ENCODE peak calls at places on chromosome 21, in four cellular contexts. N, G, Y and J are unnamed samples.

GRCh38 chr21:36909901-36910561 is 56.4 kb downstream of the HLCS start:
- DNase-seq in N (no peak), G (peak; percentile 21), Y (no peak), J (no peak)

GRCh38 chr21:39388038-39388810 is 39.3 kb upstream of the HMGN1 start:
- DNase-seq in N (no peak), G (peak; percentile 67), Y (peak; percentile 98), J (peak; percentile 93)

GRCh38 chr21:33127154-33127893 is 57.4 kb downstream of the OLIG1 start:
- DNase-seq in N (peak; percentile 19), G (peak; percentile 56), Y (peak; percentile 82), J (peak; percentile 77)

GRCh38 chr21:27480841-27481261 is 514.0 kb upstream of the ADAMTS5 start:
- DNase-seq in N (no peak), G (no peak), Y (no peak), J (no peak)

GRCh38 chr21:35827004-35827403 is 233.3 kb downstream of the SETD4 start:
- DNase-seq in N (no peak), G (no peak), Y (no peak), J (no peak)

GRCh38 chr21:22456241-22456640 is 1458.0 kb downstream of the NCAM2 start:
- DNase-seq in N (no peak), G (no peak), Y (no peak), J (no peak)

GRCh38 chr21:37220981-37221664 is 46.0 kb downstream of the VPS26C start:
- DNase-seq in N (peak; percentile 86), G (peak; percentile 93), Y (peak; percentile 88), J (peak; percentile 92)

GRCh38 chr21:38311765-38312164 is 55.0 kb downstream of the KCNJ15 start:
- DNase-seq in N (no peak), G (no peak), Y (no peak), J (no peak)

GRCh38 chr21:27425574-27425973 is 458.7 kb upstream of the ADAMTS5 start:
- DNase-seq in N (no peak), G (no peak), Y (no peak), J (no peak)

GRCh38 chr21:14771587-14771986 is 225.5 kb upstream of the SAMSN1 start:
- DNase-seq in N (no peak), G (no peak), Y (no peak), J (no peak)

GRCh38 chr21:29052224-29052623 is 21.2 kb downstream of the CCT8 start:
- DNase-seq in N (no peak), G (no peak), Y (no peak), J (no peak)

GRCh38 chr21:25700741-25701140 is 34.0 kb downstream of the ATP5PF start:
- DNase-seq in N (no peak), G (no peak), Y (no peak), J (no peak)

GRCh38 chr21:27058673-27059365 is 91.9 kb upstream of the ADAMTS5 start:
- DNase-seq in N (no peak), G (no peak), Y (no peak), J (no peak)

GRCh38 chr21:33668180-33668579 is 25.9 kb downstream of the ITSN1 start:
- DNase-seq in N (no peak), G (no peak), Y (no peak), J (no peak)

GRCh38 chr21:22758478-22758877 is 1760.3 kb downstream of the NCAM2 start:
- DNase-seq in N (no peak), G (no peak), Y (no peak), J (no peak)

GRCh38 chr21:14991957-14992356 is 72.8 kb downstream of the NRIP1 start:
- DNase-seq in N (no peak), G (no peak), Y (no peak), J (no peak)

GRCh38 chr21:36337099-36337509 is 17.1 kb downstream of the MORC3 start:
- DNase-seq in N (no peak), G (no peak), Y (no peak), J (no peak)

GRCh38 chr21:39666681-39667315 is 54.1 kb downstream of the B3GALT5 start:
- DNase-seq in N (no peak), G (no peak), Y (no peak), J (no peak)

GRCh38 chr21:16004121-16004520 is 274.3 kb downstream of the USP25 start:
- DNase-seq in N (no peak), G (no peak), Y (no peak), J (no peak)

GRCh38 chr21:26835027-26835713 is 10.0 kb downstream of the ADAMTS1 start:
- DNase-seq in N (no peak), G (no peak), Y (no peak), J (no peak)

GRCh38 chr21:38323721-38324591 is 67.2 kb downstream of the KCNJ15 start:
- DNase-seq in N (no peak), G (no peak), Y (no peak), J (no peak)

GRCh38 chr21:32819702-32820101 is 48.1 kb upstream of the PAXBP1 start:
- DNase-seq in N (no peak), G (no peak), Y (no peak), J (no peak)

GRCh38 chr21:37917612-37918011 is 1.4 kb upstream of the KCNJ6 start:
- DNase-seq in N (no peak), G (no peak), Y (no peak), J (no peak)

GRCh38 chr21:35599164-35599563 is 461.2 kb downstream of the SETD4 start:
- DNase-seq in N (no peak), G (no peak), Y (no peak), J (no peak)

GRCh38 chr21:15472641-15473040 is 257.1 kb upstream of the USP25 start:
- DNase-seq in N (no peak), G (no peak), Y (no peak), J (no peak)

GRCh38 chr21:34983680-34984086 is 65.4 kb downstream of the RUNX1 start:
- DNase-seq in N (no peak), G (no peak), Y (no peak), J (peak; percentile 45)

GRCh38 chr21:35204850-35205564 is 155.9 kb upstream of the RUNX1 start:
- DNase-seq in N (no peak), G (no peak), Y (no peak), J (peak; percentile 69)

GRCh38 chr21:18663663-18664062 is 260.1 kb upstream of the TMPRSS15 start:
- DNase-seq in N (no peak), G (no peak), Y (no peak), J (no peak)

GRCh38 chr21:35953570-35953969 is 106.8 kb downstream of the SETD4 start:
- DNase-seq in N (no peak), G (peak; percentile 95), Y (no peak), J (no peak)

GRCh38 chr21:34722684-34723300 is 54.0 kb downstream of the CLIC6 start:
- DNase-seq in N (no peak), G (no peak), Y (peak; percentile 76), J (peak; percentile 46)

GRCh38 chr21:31308584-31308983 is 35.5 kb downstream of the TIAM1 start:
- DNase-seq in N (no peak), G (no peak), Y (no peak), J (no peak)
- TF ChIP-seq NR2C2 in N (no peak), G (no peak), Y (no peak), J (no peak)

GRCh38 chr21:43268804-43269186 is 100.0 kb downstream of the CRYAA start:
- DNase-seq in N (no peak), G (no peak), Y (no peak), J (no peak)
- TF ChIP-seq CTCF in N (peak; percentile 13), G (no peak), Y (no peak), J (peak; percentile 3)

GRCh38 chr21:44758141-44758561 is 43.5 kb downstream of the UBE2G2 start:
- DNase-seq in N (no peak), G (no peak), Y (peak; percentile 3), J (no peak)

GRCh38 chr21:44757731-44758130 is 43.9 kb downstream of the UBE2G2 start:
- DNase-seq in N (no peak), G (no peak), Y (peak; percentile 5), J (no peak)

GRCh38 chr21:44760376-44760775 is 41.2 kb downstream of the UBE2G2 start:
- DNase-seq in N (no peak), G (no peak), Y (no peak), J (no peak)

GRCh38 chr21:44759628-44760285 is 41.9 kb downstream of the UBE2G2 start:
- DNase-seq in N (no peak), G (no peak), Y (no peak), J (no peak)

DNA sequence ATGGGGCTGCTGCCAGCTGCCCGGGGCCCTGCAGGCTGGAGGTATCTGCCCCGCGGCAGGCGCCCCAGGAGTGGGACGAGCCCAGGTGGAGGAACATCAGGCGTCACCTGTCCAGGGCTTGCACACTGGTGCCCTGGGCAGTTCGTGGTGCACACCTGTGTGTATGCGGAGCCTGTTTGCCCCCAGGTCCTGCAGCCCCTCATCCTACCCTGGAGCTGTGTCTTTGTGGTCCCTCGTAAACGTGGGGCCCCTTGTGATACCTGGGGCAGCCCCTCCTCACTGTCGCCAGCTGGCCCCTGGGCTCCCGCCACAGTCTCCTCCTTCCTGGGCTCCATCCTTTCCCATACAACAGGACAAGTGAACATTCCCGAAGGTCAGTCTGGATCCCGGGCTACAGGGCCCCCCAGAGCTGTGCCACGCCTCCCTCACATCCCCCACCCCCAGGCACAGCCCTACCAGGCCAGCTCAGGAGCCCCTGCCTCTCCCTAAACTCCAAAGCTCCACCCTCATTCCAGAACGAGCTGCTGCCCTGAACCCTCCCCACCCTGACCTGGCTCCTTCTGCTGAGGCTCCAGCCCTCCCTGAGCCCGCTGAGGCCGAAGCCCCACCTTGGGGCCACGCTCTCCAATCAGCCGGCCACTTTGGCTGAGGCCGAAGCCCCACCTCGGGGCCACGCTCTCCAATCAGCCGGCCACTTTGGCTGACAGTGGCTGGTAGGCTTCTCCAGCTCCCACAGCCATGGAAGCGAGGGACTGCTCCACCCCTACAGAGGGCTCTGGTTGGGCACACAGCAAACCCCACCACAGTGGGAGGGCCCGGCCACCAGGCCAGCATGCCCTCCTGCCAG is 42.6 kb downstream of the UBE2G2 start:
- DNase-seq in N (no peak), G (no peak), Y (no peak), J (no peak)
- TF ChIP-seq NR2C2 in N (no peak), G (no peak), Y (no peak), J (no peak)

GRCh38 chr21:46092026-46092764 is 5.7 kb upstream of the COL6A2 start:
- DNase-seq in N (no peak), G (no peak), Y (no peak), J (no peak)

GRCh38 chr21:46094401-46095105 is 3.4 kb upstream of the COL6A2 start:
- DNase-seq in N (no peak), G (no peak), Y (no peak), J (peak; percentile 12)

GRCh38 chr21:46093668-46094400 is 4.1 kb upstream of the COL6A2 start:
- DNase-seq in N (no peak), G (no peak), Y (peak; percentile 18), J (no peak)

GRCh38 chr21:46091631-46092025 is 6.3 kb upstream of the COL6A2 start:
- DNase-seq in N (no peak), G (no peak), Y (no peak), J (no peak)

GRCh38 chr21:46092811-46093667 is 4.9 kb upstream of the COL6A2 start:
- DNase-seq in N (no peak), G (no peak), Y (no peak), J (no peak)
- TF ChIP-seq CTCF in N (no peak), G (no peak), Y (no peak), J (no peak)

GRCh38 chr21:40841524-40842196 is 5.3 kb downstream of the DSCAM start:
- DNase-seq in N (no peak), G (peak; percentile 6), Y (peak; percentile 78), J (no peak)
- TF ChIP-seq NR2C2 in N (no peak), G (no peak), Y (no peak), J (no peak)

DNA sequence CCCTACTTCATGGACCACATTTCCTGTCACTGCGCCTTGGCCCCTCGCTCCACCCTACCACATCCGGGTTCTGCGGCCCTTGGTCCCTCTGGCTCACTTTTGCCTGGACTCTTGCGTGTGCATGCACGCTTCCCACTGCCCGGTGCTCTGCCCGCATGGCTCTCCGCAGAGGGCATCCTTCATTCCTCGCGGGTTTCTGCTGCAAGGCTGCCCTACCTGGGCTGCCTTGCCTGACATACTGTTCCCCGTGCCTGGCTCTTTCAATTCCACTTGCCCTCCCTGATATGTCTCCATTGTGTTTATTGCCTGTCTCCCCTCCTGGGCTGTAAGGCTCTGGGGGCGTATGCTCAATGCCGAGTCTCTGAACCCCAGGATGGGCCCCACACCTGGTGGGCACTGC is 26.4 kb downstream of the MX2 start:
- DNase-seq in N (no peak), G (no peak), Y (no peak), J (no peak)
- TF ChIP-seq CTCF in N (no peak), G (no peak), Y (no peak), J (no peak)